ENCODE peak calls at places on chromosomes 13 and 19, in five cellular contexts. S is gastrocnemius medialis, Q is thyroid gland, U is ovary, Y is esophagus squamous epithelium. B is an unnamed sample.
A peak's percentile ranks its signal among the peaks of the same experiment; 100 is the strongest.

GRCh38 chr13:22934744-22935523 is 245.8 kb upstream of the SGCG start:
- DNase-seq in S (no peak), Q (no peak), U (no peak), Y (no peak), B (no peak)

GRCh38 chr19:39310558-39311311 is 9.9 kb downstream of the LRFN1 start:
- DNase-seq in S (no peak), Q (no peak), U (no peak), Y (no peak), B (no peak)

GRCh38 chr13:113034451-113035208 is 65.6 kb downstream of the MCF2L start:
- DNase-seq in S (peak; percentile 37), Q (peak; percentile 50), U (peak; percentile 73), Y (no peak), B (peak; percentile 59)

GRCh38 chr13:44397766-44398223 is 24.2 kb downstream of the SERP2 start:
- DNase-seq in S (no peak), Q (no peak), U (no peak), Y (no peak), B (no peak)

GRCh38 chr13:33722216-33722900 is 95.6 kb upstream of the RFC3 start:
- DNase-seq in S (no peak), Q (no peak), U (no peak), Y (no peak), B (no peak)

GRCh38 chr13:37995052-37995451 is 125.5 kb upstream of the TRPC4 start:
- DNase-seq in S (no peak), Q (no peak), U (no peak), Y (no peak), B (no peak)

GRCh38 chr13:39452834-39453233 is 150.2 kb downstream of the LHFPL6 start:
- DNase-seq in S (no peak), Q (no peak), U (no peak), Y (no peak), B (no peak)

GRCh38 chr13:106103779-106104178 is 431.7 kb downstream of the EFNB2 start:
- DNase-seq in S (no peak), Q (no peak), U (no peak), Y (no peak), B (no peak)

GRCh38 chr13:42412812-42413795 is 141.2 kb downstream of the AKAP11 start:
- DNase-seq in S (no peak), Q (peak; percentile 6), U (no peak), Y (no peak), B (peak; percentile 12)

GRCh38 chr13:113838711-113839201 is 25.1 kb downstream of the GAS6 start:
- DNase-seq in S (peak; percentile 70), Q (no peak), U (no peak), Y (no peak), B (no peak)

GRCh38 chr13:97235549-97236206 is 13.5 kb downstream of the MBNL2 start:
- DNase-seq in S (no peak), Q (no peak), U (no peak), Y (no peak), B (no peak)
- H3K27ac ChIP-seq in S (peak overlapping the region; percentile 71), Q (peak overlapping the region; percentile 51), U (no peak overlapping the region), Y (peak overlapping the region; percentile 71), B (no peak overlapping the region)

DNA sequence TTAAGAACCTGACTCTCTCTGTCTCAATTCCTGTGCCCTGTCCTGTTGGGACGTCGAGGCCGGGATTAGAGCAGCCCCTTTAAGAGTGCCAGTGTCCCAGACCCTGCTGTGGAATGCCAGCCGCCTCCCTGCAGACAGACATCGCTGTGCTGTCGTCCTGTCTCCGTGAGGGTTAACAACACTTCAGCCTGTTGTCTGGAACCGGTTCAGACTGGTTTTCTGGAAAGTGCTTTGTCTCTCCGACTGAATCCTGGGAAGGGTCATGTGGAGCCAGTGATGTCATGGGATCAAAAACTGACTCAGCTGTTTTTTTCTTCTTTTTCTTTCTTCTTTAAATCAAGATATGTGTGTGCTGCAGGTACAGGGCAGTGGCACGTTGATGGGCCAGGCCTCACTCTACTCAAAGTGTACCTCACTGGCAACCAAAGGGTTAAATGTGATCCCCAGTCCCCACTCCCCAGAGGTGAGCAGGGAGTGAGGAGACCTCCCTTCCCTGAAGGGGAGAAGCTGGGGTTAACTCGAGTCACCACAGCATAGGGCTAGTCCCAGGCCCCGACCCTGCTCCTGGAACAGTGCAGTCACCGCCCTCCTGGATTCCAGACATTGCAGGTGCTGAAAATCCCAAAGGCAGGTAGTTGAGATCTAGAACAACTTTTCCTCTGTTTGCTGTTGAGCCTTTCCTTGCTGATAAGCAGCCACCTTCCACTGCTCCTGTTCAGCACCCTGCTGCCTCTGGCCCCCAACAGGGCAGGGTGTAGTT is 50.8 kb downstream of the TSSK6 start:
- DNase-seq in S (no peak), Q (peak; percentile 77), U (peak; percentile 46), Y (no peak), B (no peak)
- H3K4me1 ChIP-seq in S (peaks cover 58% of the 10 kb centered on the region), Q (peaks cover 60% of the 10 kb centered on the region), U (peaks cover 39% of the 10 kb centered on the region), Y (peaks cover 52% of the 10 kb centered on the region), B (peaks cover 50% of the 10 kb centered on the region)

DNA sequence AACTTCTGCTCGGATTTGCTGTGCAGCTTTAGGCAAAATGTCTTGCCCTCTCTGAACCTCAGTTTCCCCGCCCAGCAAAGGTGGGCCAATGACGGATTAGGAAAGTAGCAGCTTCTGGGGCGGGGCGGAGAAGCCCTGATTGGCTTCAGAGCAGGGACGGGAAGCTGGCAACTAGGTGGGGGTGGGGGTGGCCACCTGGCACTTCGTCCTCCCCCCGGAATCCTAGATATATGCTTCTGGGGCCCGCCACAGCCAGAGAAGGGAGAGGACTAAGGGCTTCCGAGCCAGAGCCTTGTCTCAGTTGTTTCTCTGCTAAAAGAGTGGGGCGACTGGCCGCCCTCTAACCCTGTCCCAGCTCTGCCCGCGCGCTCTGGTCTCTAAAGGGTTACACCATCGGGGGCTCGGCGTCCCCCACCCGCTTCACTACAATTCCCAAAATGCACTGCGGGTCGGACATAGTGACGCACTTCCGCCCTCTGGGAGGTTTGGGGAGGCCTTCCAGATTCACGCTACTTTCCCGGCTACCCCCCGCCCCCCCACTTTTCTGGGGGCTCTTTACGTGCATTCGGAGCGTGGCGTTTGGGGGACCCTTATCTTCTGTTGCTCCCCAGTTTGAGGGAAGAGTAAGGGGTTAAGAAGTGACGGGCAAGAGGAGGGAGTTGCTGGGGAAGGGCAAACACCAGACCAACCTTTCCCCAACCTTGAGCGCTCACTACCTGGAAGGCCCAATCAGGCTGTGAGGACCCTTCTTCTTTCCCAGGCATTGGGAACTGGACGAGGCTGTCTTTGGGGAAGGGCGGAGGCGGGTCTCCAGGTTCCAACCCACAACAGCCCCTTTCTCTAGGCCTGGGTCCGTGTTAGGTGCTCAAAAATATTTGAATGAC is 728 bp upstream of the IRF2BP1 start:
- DNase-seq in S (peak; percentile 89), Q (peak; percentile 89), U (peak; percentile 92), Y (peak; percentile 63), B (peak; percentile 93)
- TF ChIP-seq POLR2A in S (peak; percentile 49), Q (peak; percentile 76), U (peak; percentile 84), Y (no peak), B (peak; percentile 69)

DNA sequence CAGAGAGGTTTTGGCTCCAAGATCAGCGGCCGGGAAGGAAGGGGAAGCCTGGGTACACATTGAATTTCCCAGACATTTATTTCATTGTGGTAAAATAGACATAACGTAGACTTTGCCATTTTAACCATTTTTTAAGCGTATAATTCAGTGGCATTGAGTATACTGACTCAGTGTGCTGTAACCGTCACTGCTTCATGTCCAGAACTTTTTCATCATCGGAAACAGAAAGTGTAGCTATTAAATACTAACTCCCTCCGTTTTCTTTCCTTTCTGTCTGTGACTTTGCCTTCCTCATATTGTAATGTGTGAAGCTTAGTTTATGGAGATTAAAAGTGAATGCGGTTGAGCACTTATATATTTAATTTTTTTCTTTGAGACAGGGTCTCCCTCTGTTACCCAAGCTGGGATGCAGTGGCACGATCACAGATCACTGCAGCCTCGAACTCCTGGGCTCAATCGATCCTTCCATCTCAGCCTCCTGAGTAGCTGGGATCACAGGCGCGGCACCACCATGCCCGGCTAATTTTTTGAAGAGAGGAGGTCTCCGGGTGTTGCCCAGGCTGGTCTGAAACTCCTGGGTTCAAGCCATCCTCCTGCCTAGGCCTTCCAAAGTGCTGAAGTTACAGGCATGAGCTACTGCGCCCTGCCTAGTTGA is 1.4 kb downstream of the HNRNPM start:
- DNase-seq in S (no peak), Q (no peak), U (no peak), Y (no peak), B (no peak)
- H3K27ac ChIP-seq in S (peak overlapping the region; percentile 91), Q (peak overlapping the region; percentile 98), U (no peak overlapping the region), Y (peak overlapping the region; percentile 95), B (peak overlapping the region; percentile 100)

DNA sequence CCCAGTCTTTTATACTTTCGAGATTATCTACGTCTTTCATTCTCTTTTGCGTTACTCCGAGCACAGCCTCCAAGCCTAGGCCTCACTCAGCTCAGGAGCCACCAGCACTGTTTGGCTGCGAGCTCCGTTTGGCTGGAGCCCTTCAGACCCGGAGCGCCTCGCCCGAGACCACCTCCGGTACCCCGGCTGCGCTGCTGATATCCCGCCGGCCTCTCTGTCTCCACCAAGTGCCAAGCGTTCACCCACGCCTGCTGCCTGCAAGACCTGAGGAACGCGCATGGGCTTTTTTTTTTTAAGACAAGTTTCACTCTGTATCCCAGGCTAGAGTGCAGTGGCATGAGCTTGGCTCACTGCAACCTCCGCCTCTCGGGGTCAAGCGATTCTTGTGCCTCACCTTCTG is 14.1 kb upstream of the ZNF177 start:
- DNase-seq in S (no peak), Q (no peak), U (no peak), Y (no peak), B (no peak)
- H3K4me1 ChIP-seq in S (no peaks in the 10 kb centered on the region), Q (no peaks in the 10 kb centered on the region), U (no peaks in the 10 kb centered on the region), Y (no peaks in the 10 kb centered on the region), B (no peaks in the 10 kb centered on the region)

DNA sequence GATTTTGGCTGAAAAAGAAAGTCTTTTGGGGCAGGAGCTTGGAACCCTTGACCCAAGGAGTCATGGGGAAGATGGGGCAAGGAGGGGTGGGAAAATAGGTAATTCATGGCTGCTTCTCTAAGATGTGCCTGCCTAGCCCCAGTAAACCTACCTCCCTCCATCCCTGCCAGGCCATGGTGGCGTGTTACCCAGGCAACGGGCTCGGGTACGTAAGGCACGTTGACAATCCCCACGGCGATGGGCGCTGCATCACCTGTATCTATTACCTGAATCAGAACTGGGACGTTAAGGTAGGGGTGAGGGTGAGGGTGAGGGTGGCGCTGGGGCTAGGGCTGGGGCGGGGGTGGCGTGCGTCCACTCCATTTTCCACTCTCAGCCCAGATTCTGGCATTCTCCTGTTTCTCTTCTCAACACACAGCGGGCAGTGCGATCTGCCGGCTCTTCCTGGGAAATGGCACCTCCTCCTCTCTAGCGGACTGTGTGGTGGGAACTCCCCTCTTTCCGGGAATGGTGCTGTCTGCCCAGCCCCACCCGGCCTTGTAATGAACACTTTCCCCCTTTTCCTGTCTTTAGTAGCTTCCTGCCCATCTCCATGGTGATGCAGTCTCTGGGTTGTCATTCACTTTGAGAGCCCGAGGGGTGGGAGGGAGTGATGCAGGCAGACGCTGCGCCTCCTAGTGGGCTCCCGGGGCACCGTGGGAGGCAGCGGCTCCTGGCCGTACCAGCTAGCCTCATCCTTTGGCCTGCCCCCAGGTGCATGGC is 7.6 kb downstream of the EGLN2 start:
- DNase-seq in S (peak; percentile 69), Q (peak; percentile 54), U (peak; percentile 85), Y (peak; percentile 38), B (peak; percentile 77)
- TF ChIP-seq POLR2A in S (no peak), Q (no peak), U (peak; percentile 16), Y (no peak), B (no peak)

GRCh38 chr13:26280822-26281221 is 26.9 kb downstream of the CDK8 start:
- DNase-seq in S (no peak), Q (peak; percentile 13), U (no peak), Y (no peak), B (peak; percentile 32)

GRCh38 chr13:26280295-26280694 is 26.4 kb downstream of the CDK8 start:
- DNase-seq in S (no peak), Q (no peak), U (no peak), Y (no peak), B (no peak)
- H3K27ac ChIP-seq in S (no peak overlapping the region), Q (no peak overlapping the region), U (no peak overlapping the region), Y (no peak overlapping the region), B (no peak overlapping the region)

DNA sequence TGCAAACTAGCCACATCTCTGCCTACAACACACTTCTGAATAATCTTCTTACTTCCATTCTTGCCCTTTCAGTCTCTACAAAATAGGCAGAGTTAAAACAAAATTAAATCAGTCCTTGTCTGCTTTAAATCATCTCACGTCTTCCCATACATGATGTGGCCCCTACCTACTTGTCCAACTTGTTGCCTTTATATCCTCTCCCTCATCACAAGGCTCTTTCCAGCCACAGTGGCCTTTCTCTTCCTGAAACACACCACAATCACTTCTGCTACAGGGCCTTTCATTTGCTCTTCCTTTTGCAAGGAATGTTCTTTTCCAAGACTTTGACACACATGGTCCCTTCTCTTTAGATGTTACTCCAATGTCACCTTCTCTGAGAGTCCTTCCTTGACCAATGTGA is 1.7 kb downstream of the RBM26 start:
- DNase-seq in S (no peak), Q (no peak), U (no peak), Y (no peak), B (no peak)
- H3K4me1 ChIP-seq in S (peaks cover 56% of the 10 kb centered on the region), Q (peaks cover 43% of the 10 kb centered on the region), U (peaks cover 9% of the 10 kb centered on the region), Y (peaks cover 19% of the 10 kb centered on the region), B (peaks cover 54% of the 10 kb centered on the region)